ENCODE peak calls at places on chromosomes 11 and 22, in four cellular contexts. M is SK-N-SH, X is heart right ventricle, G is foreskin keratinocyte. U is an unnamed sample.

GRCh38 chr11:47243454-47243853 is 5.2 kb downstream of the ACP2 start:
- DNase-seq in M (peak), X (no peak), G (no peak), U (no peak)

GRCh38 chr22:21016644-21017420 is 1.9 kb downstream of the P2RX6 start:
- DNase-seq in M (peak), X (no peak), G (no peak), U (no peak)

GRCh38 chr11:112977620-112978212 is 16.5 kb downstream of the NCAM1 start:
- DNase-seq in M (no peak), X (no peak), G (peak), U (peak)

GRCh38 chr11:65216830-65217229 is 35.1 kb downstream of the CAPN1 start:
- DNase-seq in M (no peak), X (no peak), G (no peak), U (no peak)

GRCh38 chr11:102306817-102307814 is 10.2 kb upstream of the BIRC3 start:
- DNase-seq in M (no peak), X (no peak), G (no peak), U (no peak)

GRCh38 chr11:46381046-46381835 is at the start of gene MDK:
- DNase-seq in M (peak), X (no peak), G (no peak), U (no peak)

GRCh38 chr11:43989162-43989961 is 46.9 kb downstream of the C11orf96 start:
- DNase-seq in M (peak), X (peak), G (no peak), U (no peak)

GRCh38 chr11:36361901-36362391 is 65.9 kb downstream of the PRR5L start:
- DNase-seq in M (no peak), X (no peak), G (peak), U (peak)

GRCh38 chr11:44595964-44596381 is 30.5 kb downstream of the CD82 start:
- DNase-seq in M (no peak), X (peak), G (no peak), U (no peak)

GRCh38 chr11:79174045-79175008 is 266.5 kb downstream of the TENM4 start:
- DNase-seq in M (no peak), X (no peak), G (no peak), U (no peak)

GRCh38 chr11:64762277-64762915 is 2.6 kb upstream of the PYGM start:
- DNase-seq in M (peak), X (no peak), G (peak), U (no peak)

GRCh38 chr11:70074701-70075100 is 3.4 kb upstream of the ANO1 start:
- DNase-seq in M (no peak), X (no peak), G (no peak), U (peak)

GRCh38 chr11:83571301-83571700 is 285.1 kb upstream of the CCDC90B start:
- DNase-seq in M (no peak), X (no peak), G (no peak), U (no peak)

GRCh38 chr11:117887431-117888139 is 11.1 kb upstream of the FXYD6 start:
- DNase-seq in M (no peak), X (no peak), G (no peak), U (no peak)

GRCh38 chr11:5380740-5381342 is 2.8 kb upstream of the OR51M1 start:
- DNase-seq in M (peak), X (peak), G (peak), U (no peak)

GRCh38 chr11:18650859-18651557 is 16.9 kb upstream of the SPTY2D1 start:
- DNase-seq in M (peak), X (no peak), G (peak), U (no peak)

GRCh38 chr22:43811777-43812148 is 342 bp downstream of the EFCAB6 start:
- DNase-seq in M (no peak), X (no peak), G (peak), U (no peak)

GRCh38 chr11:102427068-102427467 is 25.5 kb downstream of the TMEM123 start:
- DNase-seq in M (no peak), X (no peak), G (no peak), U (no peak)

GRCh38 chr11:112961751-112962747 is 829 bp downstream of the NCAM1 start:
- DNase-seq in M (peak), X (peak), G (no peak), U (no peak)

GRCh38 chr11:11075515-11076171 is 217.8 kb upstream of the ZBED5 start:
- DNase-seq in M (peak), X (no peak), G (no peak), U (no peak)

GRCh38 chr11:11076276-11076675 is 218.4 kb upstream of the ZBED5 start:
- DNase-seq in M (no peak), X (no peak), G (no peak), U (no peak)

GRCh38 chr11:11076879-11077278 is 219.0 kb upstream of the ZBED5 start:
- DNase-seq in M (no peak), X (no peak), G (no peak), U (no peak)

GRCh38 chr11:11077898-11078297 is 220.0 kb upstream of the ZBED5 start:
- DNase-seq in M (no peak), X (no peak), G (no peak), U (no peak)

DNA sequence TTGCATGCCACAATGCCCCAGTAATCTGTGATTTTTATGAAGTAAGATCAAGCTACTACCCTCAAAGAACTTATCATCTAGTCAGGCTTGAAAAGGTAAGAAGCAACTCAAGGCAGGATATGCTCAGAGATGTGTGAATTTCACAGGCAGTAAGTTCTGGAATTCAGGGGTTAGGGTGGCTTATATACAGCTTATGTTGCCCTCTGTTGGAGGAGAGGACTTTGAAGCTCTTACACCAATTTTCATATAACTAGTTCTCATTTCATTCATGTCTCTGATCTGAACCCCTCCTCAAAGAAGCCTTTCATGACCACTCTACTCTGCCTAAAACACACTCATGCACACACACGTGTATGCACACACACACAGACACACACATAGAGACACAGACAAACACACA is 220.5 kb upstream of the ZBED5 start:
- DNase-seq in M (no peak), X (no peak), G (no peak), U (no peak)
- TF ChIP-seq CTCF in M (peak), X (no peak), G (peak), U (no peak)

GRCh38 chr22:32615874-32616564 is 141.4 kb downstream of the FBXO7 start:
- DNase-seq in M (no peak), X (no peak), G (no peak), U (no peak)

GRCh38 chr22:32617883-32618282 is 143.3 kb downstream of the FBXO7 start:
- DNase-seq in M (no peak), X (no peak), G (no peak), U (no peak)

GRCh38 chr22:32613773-32614172 is 139.2 kb downstream of the FBXO7 start:
- DNase-seq in M (no peak), X (no peak), G (no peak), U (no peak)

GRCh38 chr22:32617271-32617670 is 142.7 kb downstream of the FBXO7 start:
- DNase-seq in M (no peak), X (no peak), G (no peak), U (no peak)

DNA sequence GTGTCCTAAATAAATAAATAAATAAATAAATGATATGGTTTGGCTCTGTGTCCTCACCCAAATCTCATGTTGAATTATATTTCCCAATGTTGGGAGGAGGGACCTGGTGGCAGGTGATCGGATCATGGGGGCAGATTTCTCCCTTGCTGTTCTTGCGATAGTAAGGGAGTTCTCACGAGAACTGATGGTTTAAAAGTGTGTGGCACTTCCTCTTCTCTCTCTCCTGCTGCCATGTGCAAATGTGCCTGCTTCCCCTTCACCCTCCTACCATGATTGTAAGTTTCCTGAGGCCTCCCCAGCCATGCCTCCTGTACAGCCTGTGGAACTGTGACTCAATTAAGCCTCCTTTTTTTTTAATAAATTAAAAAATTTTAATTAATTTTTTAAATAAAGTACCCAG is 138.2 kb downstream of the FBXO7 start:
- DNase-seq in M (no peak), X (no peak), G (no peak), U (no peak)
- TF ChIP-seq CTCF in M (no peak), X (no peak), G (no peak), U (no peak)

GRCh38 chr11:62119569-62119968 is 4.2 kb upstream of the INCENP start:
- DNase-seq in M (no peak), X (no peak), G (no peak), U (no peak)

GRCh38 chr11:62120001-62120400 is 3.8 kb upstream of the INCENP start:
- DNase-seq in M (no peak), X (no peak), G (no peak), U (no peak)

GRCh38 chr11:62120466-62120865 is 3.3 kb upstream of the INCENP start:
- DNase-seq in M (no peak), X (no peak), G (no peak), U (no peak)

GRCh38 chr11:62122076-62122475 is 1.7 kb upstream of the INCENP start:
- DNase-seq in M (peak), X (no peak), G (no peak), U (no peak)

DNA sequence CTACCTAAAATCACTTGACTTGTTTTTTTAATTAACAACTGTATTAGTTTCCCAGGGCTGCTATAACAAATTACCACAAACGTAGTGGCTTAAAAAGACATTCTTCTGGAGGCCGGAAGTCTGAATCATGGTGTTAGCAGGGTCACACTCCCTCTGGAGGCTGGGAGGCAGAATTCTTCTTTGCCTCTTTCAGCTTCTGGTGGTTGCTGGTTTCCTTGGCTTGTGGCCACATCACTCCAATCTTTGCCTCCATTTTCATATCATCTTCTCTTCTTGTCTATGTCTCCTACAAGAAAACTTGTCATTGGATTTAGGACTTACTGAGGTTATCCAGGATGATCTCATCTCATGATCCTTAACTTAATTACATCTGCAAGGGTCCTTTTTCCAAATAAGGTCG is 7.4 kb upstream of the INCENP start:
- DNase-seq in M (no peak), X (no peak), G (no peak), U (no peak)
- TF ChIP-seq CTCF in M (no peak), X (no peak), G (peak), U (no peak)

GRCh38 chr22:32308934-32309333 is 48.7 kb upstream of the RFPL3 start:
- DNase-seq in M (no peak), X (no peak), G (no peak), U (no peak)

GRCh38 chr22:32309585-32310251 is 47.9 kb upstream of the RFPL3 start:
- DNase-seq in M (peak), X (no peak), G (no peak), U (no peak)

GRCh38 chr22:32307617-32308016 is 50.0 kb upstream of the RFPL3 start:
- DNase-seq in M (no peak), X (no peak), G (no peak), U (no peak)

GRCh38 chr22:32307055-32307454 is 50.6 kb upstream of the RFPL3 start:
- DNase-seq in M (no peak), X (no peak), G (no peak), U (no peak)

GRCh38 chr22:32308191-32308590 is 49.5 kb upstream of the RFPL3 start:
- DNase-seq in M (no peak), X (no peak), G (no peak), U (no peak)
- TF ChIP-seq CTCF in M (no peak), X (no peak), G (no peak), U (no peak)

U was measured in CD14-positive monocyte.